ENCODE peak calls at places on chromosomes 3 and 15, in five cellular contexts. J is IMR-90, V is HCT116, W is A549, Q is HepG2. M is an unnamed sample.

GRCh38 chr3:129461461-129462146 is 21.6 kb downstream of the IFT122 start:
- DNase-seq in J (peak; percentile 64), V (no peak), W (no peak), Q (no peak), M (no peak)

GRCh38 chr3:56094170-56094569 is 374.1 kb downstream of the ERC2 start:
- DNase-seq in J (no peak), V (no peak), W (no peak), Q (no peak), M (no peak)

GRCh38 chr3:12661926-12662592 is 1.9 kb downstream of the RAF1 start:
- DNase-seq in J (no peak), V (no peak), W (no peak), Q (no peak), M (no peak)

GRCh38 chr3:133535971-133536634 is 37.4 kb upstream of the CDV3 start:
- DNase-seq in J (peak; percentile 98), V (no peak), W (peak; percentile 22), Q (peak; percentile 70), M (peak; percentile 82)

GRCh38 chr15:101382544-101382943 is 87.5 kb upstream of the SNRPA1 start:
- DNase-seq in J (no peak), V (no peak), W (no peak), Q (no peak), M (no peak)

GRCh38 chr3:16357698-16358097 is 92.7 kb downstream of the OXNAD1 start:
- DNase-seq in J (no peak), V (no peak), W (no peak), Q (no peak), M (no peak)

GRCh38 chr3:60323180-60323579 is 928.1 kb downstream of the FHIT start:
- DNase-seq in J (no peak), V (no peak), W (no peak), Q (no peak), M (no peak)

GRCh38 chr3:188889070-188889491 is 282.7 kb upstream of the TPRG1 start:
- DNase-seq in J (no peak), V (no peak), W (no peak), Q (no peak), M (no peak)

GRCh38 chr15:88334436-88334835 is 77.9 kb upstream of the NTRK3 start:
- DNase-seq in J (peak; percentile 13), V (no peak), W (no peak), Q (no peak), M (peak; percentile 1)

GRCh38 chr15:99058421-99058870 is 46.4 kb upstream of the SYNM start:
- DNase-seq in J (no peak), V (no peak), W (peak; percentile 41), Q (no peak), M (no peak)

GRCh38 chr3:36707623-36708409 is 56.5 kb downstream of the DCLK3 start:
- DNase-seq in J (peak; percentile 65), V (peak; percentile 39), W (peak; percentile 93), Q (no peak), M (no peak)

GRCh38 chr3:153555919-153556318 is 393.9 kb downstream of the RAP2B start:
- DNase-seq in J (no peak), V (no peak), W (no peak), Q (no peak), M (no peak)

GRCh38 chr3:13483988-13484695 is 4.0 kb downstream of the HDAC11 start:
- DNase-seq in J (no peak), V (no peak), W (no peak), Q (no peak), M (no peak)

GRCh38 chr15:40925863-40926658 is 3.1 kb upstream of the DLL4 start:
- DNase-seq in J (no peak), V (no peak), W (no peak), Q (no peak), M (no peak)

GRCh38 chr3:158711886-158712285 is 20.4 kb downstream of the RARRES1 start:
- DNase-seq in J (peak; percentile 91), V (no peak), W (peak; percentile 55), Q (no peak), M (peak; percentile 58)

GRCh38 chr3:77038468-77038927 is 1.4 kb upstream of the ROBO2 start:
- DNase-seq in J (peak; percentile 85), V (no peak), W (peak; percentile 30), Q (peak; percentile 68), M (peak; percentile 67)

GRCh38 chr15:101039461-101039860 is 120.3 kb downstream of the LRRK1 start:
- DNase-seq in J (peak; percentile 71), V (no peak), W (no peak), Q (no peak), M (peak; percentile 21)

GRCh38 chr15:75577401-75578205 is 1.5 kb downstream of the PTPN9 start:
- DNase-seq in J (peak; percentile 28), V (no peak), W (no peak), Q (no peak), M (peak; percentile 26)

GRCh38 chr15:98799461-98799971 is 151.2 kb downstream of the IGF1R start:
- DNase-seq in J (peak; percentile 8), V (no peak), W (peak; percentile 57), Q (peak; percentile 52), M (peak; percentile 21)

GRCh38 chr3:184262166-184262926 is 993 bp upstream of the CAMK2N2 start:
- DNase-seq in J (peak; percentile 2), V (no peak), W (no peak), Q (no peak), M (peak; percentile 20)

GRCh38 chr3:100209948-100210776 is 50.6 kb upstream of the TBC1D23 start:
- DNase-seq in J (peak; percentile 30), V (no peak), W (no peak), Q (peak; percentile 9), M (no peak)

GRCh38 chr15:34124656-34125055 is 22.8 kb downstream of the PGBD4 start:
- DNase-seq in J (no peak), V (no peak), W (no peak), Q (no peak), M (no peak)

GRCh38 chr3:191136347-191136746 is 62.7 kb upstream of the OSTN start:
- DNase-seq in J (peak; percentile 18), V (peak; percentile 23), W (no peak), Q (peak; percentile 18), M (peak; percentile 63)

DNA sequence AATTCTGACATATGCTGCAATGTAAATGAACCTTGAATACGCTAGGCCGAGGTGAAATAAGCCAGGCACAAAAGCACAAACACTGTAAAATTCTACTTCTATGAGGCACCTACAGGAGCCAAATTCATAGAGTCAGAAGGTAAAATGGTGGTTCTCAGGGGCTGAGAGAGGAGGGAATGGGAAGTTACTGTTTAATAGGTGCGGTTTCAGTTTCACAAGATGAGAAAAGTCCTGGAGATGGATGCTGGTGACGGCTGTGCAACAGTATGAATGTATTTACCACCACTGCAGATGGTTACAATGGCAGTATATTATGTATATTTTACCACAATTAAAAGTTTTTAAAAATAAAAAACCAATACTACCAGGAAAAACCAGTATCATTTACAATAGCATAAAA is 4.0 kb downstream of the TNK2 start:
- DNase-seq in J (no peak), V (no peak), W (no peak), Q (no peak), M (no peak)
- H3K4me1 ChIP-seq in J (peaks cover 28% of the 10 kb centered on the region), V (peaks cover 32% of the 10 kb centered on the region), W (peaks cover 18% of the 10 kb centered on the region), Q (peaks cover 69% of the 10 kb centered on the region), M (peaks cover 7% of the 10 kb centered on the region)

DNA sequence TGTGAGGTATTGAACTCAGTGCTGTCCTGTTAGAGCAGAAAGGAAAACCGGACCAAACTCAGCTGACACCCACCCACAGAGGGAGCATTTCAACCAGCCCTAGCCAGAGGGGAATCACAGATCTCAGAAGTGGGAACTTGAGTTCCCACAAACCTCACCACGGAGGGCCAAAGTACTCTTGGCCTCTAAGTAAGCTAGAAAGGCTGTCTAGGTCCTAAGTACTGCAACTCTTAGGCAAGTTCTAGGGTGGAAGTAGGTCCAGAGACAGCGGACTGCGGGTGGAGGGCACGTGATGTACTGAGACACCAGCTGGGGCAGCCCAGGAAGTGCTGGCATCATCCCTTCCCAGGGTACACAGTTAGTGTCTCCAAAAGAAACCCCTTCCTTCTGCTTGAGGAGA is 34.1 kb downstream of the EOMES start:
- DNase-seq in J (no peak), V (no peak), W (no peak), Q (no peak), M (no peak)
- H3K4me2 ChIP-seq in J (no peak overlapping the region), V (no peak overlapping the region), W (no peak overlapping the region), Q (no peak overlapping the region), M (no peak overlapping the region)

DNA sequence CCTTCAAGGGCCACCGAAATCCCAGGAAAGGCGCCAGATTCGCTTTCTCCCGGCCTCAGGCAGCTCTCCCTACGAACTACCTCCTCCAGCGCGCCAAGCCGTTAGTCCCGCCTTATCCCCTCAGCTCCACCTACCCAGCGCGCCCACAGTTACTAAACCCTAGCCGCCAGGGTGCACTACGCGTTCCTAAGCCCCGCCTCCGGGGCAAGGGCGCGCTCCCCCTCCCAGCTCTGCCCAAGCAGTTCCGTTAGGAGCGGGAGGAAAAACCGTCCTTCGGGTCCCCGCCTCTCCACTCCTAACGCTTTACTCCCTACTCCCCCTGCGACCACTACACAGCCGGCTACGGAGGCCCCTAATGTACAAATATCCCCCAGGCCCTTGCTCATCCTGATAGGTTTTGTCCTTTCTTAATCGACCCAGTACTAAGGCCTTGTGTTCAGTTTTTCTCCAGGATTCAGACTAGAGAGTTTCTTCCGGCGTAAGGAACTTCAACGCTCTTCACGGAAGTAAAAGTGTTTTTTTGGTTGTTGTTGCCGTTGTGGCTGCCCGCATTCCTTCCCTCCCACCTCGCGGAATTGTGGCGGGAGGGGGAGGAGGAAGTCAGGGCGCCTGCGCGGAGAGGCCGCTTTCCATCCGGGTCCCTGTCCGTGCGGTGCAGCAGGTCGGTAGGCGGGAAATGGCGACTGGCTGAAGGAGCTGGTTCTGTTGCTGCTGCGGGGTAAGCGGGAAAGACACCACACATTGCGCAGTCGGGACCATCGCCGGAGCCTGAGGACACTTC is at the start of gene CTDSPL2:
- DNase-seq in J (peak; percentile 98), V (peak; percentile 97), W (peak; percentile 72), Q (peak; percentile 96), M (peak; percentile 100)
- TF ChIP-seq POLR2A in J (peak; percentile 87), V (peak; percentile 50), W (peak; percentile 63), Q (peak; percentile 94), M (peak; percentile 73)

DNA sequence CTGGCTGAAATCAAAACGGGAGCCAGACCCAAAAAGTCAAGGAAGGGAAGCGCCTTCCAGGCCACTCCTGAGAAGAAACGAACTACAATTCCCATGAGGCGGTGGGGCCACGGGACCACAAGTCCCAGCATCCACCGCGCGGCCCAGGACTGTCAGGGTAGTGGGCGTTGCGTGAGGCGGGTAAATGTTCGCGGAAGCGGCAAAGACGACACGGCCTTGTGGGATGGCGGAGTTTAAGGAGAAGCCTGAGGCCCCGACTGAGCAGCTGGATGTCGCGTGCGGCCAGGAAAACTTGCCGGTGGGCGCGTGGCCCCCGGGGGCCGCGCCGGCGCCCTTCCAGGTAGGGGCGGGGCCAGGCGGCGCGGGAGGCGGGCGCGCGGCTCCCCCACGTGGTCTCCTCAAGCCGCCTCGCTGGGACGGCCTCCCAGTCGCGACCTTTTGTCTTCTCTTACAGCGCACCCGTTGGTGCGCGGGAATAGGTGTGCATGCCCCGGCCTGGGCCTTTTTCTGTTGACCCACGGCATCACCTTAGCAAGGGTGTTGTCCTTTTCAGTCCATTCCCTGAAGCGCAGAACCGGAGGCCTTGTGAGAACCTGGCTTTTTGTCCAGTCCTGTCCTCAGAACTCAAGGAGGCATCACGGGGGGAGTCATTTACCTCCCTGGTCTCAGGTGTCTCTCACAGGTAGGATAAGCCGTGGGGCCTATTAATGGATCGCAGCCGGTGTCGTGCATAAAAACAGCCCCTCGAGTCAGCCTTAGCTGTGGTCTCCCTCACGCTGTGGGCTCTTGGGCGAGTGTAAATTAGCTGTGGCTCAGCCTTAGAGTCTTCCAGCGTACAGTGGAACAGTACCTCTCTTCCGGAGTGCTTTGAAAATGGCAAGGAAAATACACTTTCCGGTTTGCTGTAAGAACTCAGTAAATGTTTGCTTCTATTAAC is at the start of gene SETMAR:
- DNase-seq in J (peak; percentile 78), V (peak; percentile 63), W (peak; percentile 86), Q (peak; percentile 73), M (peak; percentile 85)
- H3K4me1 ChIP-seq in J (peaks cover 2% of the 10 kb centered on the region), V (no peaks in the 10 kb centered on the region), W (no peaks in the 10 kb centered on the region), Q (peaks cover 33% of the 10 kb centered on the region), M (peaks cover 9% of the 10 kb centered on the region)

M was measured in endothelial cell of umbilical vein.